ENCODE peak calls at places on chromosomes 6 and 20, in nine cellular contexts. Y is lower lobe of right lung, J is caudate nucleus, E is aorta, Z is Peyer's patch, A is dorsolateral prefrontal cortex, K is RWPE1, B is left lung, V is heart left ventricle. Q is an unnamed sample.

GRCh38 chr6:116217069-116217468 is 36.8 kb downstream of the TSPYL4 start:
- DNase-seq in E (no peak), K (peak), B (no peak), Z (no peak), V (no peak), Y (no peak), A (no peak), J (no peak), Q (peak)

GRCh38 chr6:1865585-1865984 is 255.9 kb downstream of the FOXC1 start:
- DNase-seq in Z (no peak), J (peak), K (no peak), B (no peak), V (no peak), Y (no peak), A (peak), E (no peak), Q (no peak)

GRCh38 chr6:37643851-37644672 is 53.6 kb downstream of the MDGA1 start:
- DNase-seq in J (no peak), Z (no peak), A (no peak), K (no peak), B (no peak), V (peak), Y (no peak), E (no peak), Q (no peak)

GRCh38 chr20:64026-64603 is 23.4 kb upstream of the DEFB125 start:
- DNase-seq in V (no peak), A (no peak), J (no peak), Z (no peak), B (no peak), K (no peak), Y (no peak), E (no peak), Q (no peak)

GRCh38 chr6:136609878-136610706 is 59.9 kb upstream of the MAP7 start:
- DNase-seq in E (peak), A (no peak), K (peak), Z (peak), Y (peak), V (no peak), B (no peak), J (no peak), Q (peak)

GRCh38 chr6:3697609-3698008 is 53.9 kb downstream of the PXDC1 start:
- DNase-seq in Y (no peak), J (no peak), B (no peak), Z (no peak), A (no peak), K (peak), V (no peak), E (no peak), Q (no peak)

GRCh38 chr6:7899046-7899888 is 11.3 kb downstream of the TXNDC5 start:
- DNase-seq in B (no peak), Z (peak), Y (no peak), V (no peak), K (no peak), E (no peak), J (no peak), A (peak), Q (no peak)

GRCh38 chr6:151240036-151240685 is 394 bp downstream of the AKAP12 start:
- DNase-seq in B (peak), E (peak), J (peak), Y (peak), K (peak), A (peak), V (peak), Z (peak), Q (peak)

GRCh38 chr20:24917797-24918578 is 31.1 kb upstream of the CST7 start:
- DNase-seq in J (peak), E (peak), K (peak), Y (peak), A (peak), V (peak), Z (peak), B (peak), Q (peak)

GRCh38 chr6:143629104-143630080 is 48.4 kb upstream of the PHACTR2 start:
- DNase-seq in V (no peak), Y (no peak), A (no peak), K (no peak), B (no peak), J (no peak), E (no peak), Z (no peak), Q (no peak)

GRCh38 chr20:2748551-2749342 is 51.7 kb downstream of the CPXM1 start:
- DNase-seq in V (no peak), Z (no peak), J (no peak), Y (no peak), B (no peak), E (no peak), K (no peak), A (no peak), Q (no peak)
- H3K27ac ChIP-seq in V (no peak), Z (no peak), J (no peak), Y (no peak), B (no peak), E (no peak), K (no peak), A (no peak), Q (no peak)

DNA sequence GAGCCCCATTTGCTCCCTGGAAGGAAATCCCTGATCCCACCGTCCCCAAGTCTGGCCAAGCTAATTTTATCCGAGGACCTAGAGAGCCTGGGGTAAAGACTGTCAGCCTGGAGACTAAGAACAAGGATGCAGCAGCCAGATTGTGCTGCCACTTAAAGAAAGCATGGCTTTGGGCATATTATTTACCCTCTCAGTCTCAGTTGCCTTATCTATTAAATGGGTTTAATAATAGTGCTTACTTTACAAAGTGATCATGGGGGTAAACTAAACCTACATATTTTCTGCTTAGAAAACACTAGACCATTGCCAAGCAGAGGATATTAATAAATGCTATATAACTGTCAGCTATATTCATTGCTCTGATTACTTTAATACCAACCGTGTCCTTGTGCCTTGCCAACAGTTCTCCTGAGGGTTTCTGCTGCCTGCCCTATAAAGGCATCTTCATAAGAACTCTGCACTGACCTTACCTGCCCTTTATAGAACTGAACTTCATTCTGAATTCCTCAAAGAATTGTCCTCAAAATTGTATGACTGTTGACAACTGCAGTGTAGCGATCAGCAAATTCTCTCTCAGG is 16.8 kb upstream of the TNFAIP3 start:
- DNase-seq in B (no peak), A (no peak), Y (no peak), V (no peak), K (no peak), Z (no peak), E (no peak), J (no peak), Q (no peak)
- H3K27ac ChIP-seq in B (no peak), A (no peak), Y (no peak), V (no peak), K (no peak), Z (no peak), E (no peak), J (no peak), Q (no peak)

DNA sequence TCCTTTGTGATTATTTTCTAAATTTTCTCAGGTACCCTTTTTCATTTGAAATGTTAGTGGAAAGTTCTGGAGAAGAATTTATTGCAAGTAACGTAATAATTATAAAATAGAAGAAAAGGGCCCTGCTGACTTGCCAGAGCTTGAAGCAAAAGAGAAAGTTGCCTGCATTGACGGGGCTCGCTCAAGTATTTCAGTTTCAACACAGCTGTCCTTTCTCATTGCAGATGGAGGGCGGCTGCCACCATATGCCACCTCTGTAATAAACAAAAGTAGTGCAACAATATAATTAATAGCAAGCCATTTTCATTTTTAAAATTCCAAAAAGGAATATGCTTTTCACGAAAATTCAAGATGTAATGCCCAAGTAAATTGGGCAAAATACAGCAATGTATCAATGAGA is 246.2 kb downstream of the PACRG start:
- DNase-seq in V (no peak), A (peak), Z (no peak), J (no peak), B (no peak), Y (no peak), E (no peak), K (no peak), Q (no peak)
- H3K27ac ChIP-seq in V (no peak), A (no peak), Z (no peak), J (no peak), B (no peak), Y (no peak), E (no peak), K (no peak), Q (no peak)

DNA sequence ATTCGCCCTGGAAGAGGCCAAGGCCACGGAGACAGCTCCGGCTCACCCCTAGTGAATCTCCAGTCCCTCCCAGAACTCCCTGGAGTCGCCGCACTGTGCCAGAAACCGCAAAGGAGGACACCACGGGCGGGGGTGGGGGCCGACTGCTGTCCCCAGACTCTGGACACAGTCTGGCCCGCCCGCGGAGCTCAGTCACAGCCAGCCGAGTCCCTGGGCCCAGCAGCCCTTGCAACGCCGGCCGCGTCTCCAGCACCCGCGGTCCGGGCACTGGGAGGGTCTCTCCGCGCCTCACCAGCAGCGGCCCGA is 541 bp downstream of the PEX6 start:
- DNase-seq in E (peak), A (no peak), B (peak), J (no peak), Y (peak), K (peak), Z (peak), V (no peak), Q (no peak)
- H3K27ac ChIP-seq in E (peak), A (peak), B (peak), J (no peak), Y (peak), K (peak), Z (peak), V (peak), Q (peak)

GRCh38 chr6:34520645-34521462 is 35.3 kb downstream of the SPDEF start:
- DNase-seq in J (no peak), Y (peak), Z (no peak), V (peak), B (peak), A (no peak), K (no peak), E (peak), Q (no peak)
- H3K27ac ChIP-seq in J (no peak), Y (no peak), Z (no peak), V (no peak), B (no peak), A (no peak), K (no peak), E (no peak), Q (no peak)

GRCh38 chr6:166007349-166008263 is 160.0 kb downstream of the TBXT start:
- DNase-seq in Z (no peak), Y (no peak), B (no peak), E (no peak), A (peak), V (peak), K (no peak), J (no peak), Q (no peak)
- H3K27ac ChIP-seq in Z (no peak), Y (no peak), B (no peak), E (no peak), A (no peak), V (peak), K (no peak), J (no peak), Q (no peak)

Q was measured in HCT116.